ENCODE peak calls at places on chromosomes 7 and 10, in five cellular contexts. One of them, this sample, is unnamed.

GRCh38 chr10:30027057-30028005 is 32.1 kb downstream of the JCAD start:
- DNase-seq in endothelial cell of umbilical vein: peak
- DNase-seq in Peyer's patch: peak
- DNase-seq in GM12892: peak
- DNase-seq in ovary: peak
- DNase-seq in this sample: no peak

GRCh38 chr7:106346678-106347217 is 62.0 kb upstream of the NAMPT start:
- DNase-seq in GM12892: peak
- DNase-seq in ovary: no peak
- DNase-seq in Peyer's patch: no peak
- DNase-seq in endothelial cell of umbilical vein: peak
- DNase-seq in this sample: peak

GRCh38 chr10:74922921-74923320 is 96.5 kb downstream of the KAT6B start:
- DNase-seq in ovary: no peak
- DNase-seq in GM12892: no peak
- DNase-seq in Peyer's patch: no peak
- DNase-seq in endothelial cell of umbilical vein: peak
- DNase-seq in this sample: no peak

GRCh38 chr7:157657741-157658740 is 321.2 kb downstream of the DNAJB6 start:
- DNase-seq in endothelial cell of umbilical vein: no peak
- DNase-seq in ovary: no peak
- DNase-seq in Peyer's patch: peak
- DNase-seq in GM12892: no peak
- DNase-seq in this sample: no peak

GRCh38 chr7:101308245-101309085 is 13.1 kb downstream of the IFT22 start:
- DNase-seq in Peyer's patch: peak
- DNase-seq in endothelial cell of umbilical vein: peak
- DNase-seq in ovary: no peak
- DNase-seq in GM12892: no peak
- DNase-seq in this sample: no peak

GRCh38 chr10:78524941-78525340 is 491.3 kb downstream of the RPS24 start:
- DNase-seq in ovary: no peak
- DNase-seq in endothelial cell of umbilical vein: no peak
- DNase-seq in Peyer's patch: no peak
- DNase-seq in GM12892: no peak
- DNase-seq in this sample: no peak

GRCh38 chr7:31443457-31443856 is 70.4 kb upstream of the ITPRID1 start:
- DNase-seq in Peyer's patch: peak
- DNase-seq in ovary: no peak
- DNase-seq in GM12892: no peak
- DNase-seq in endothelial cell of umbilical vein: peak
- DNase-seq in this sample: peak

GRCh38 chr7:22700559-22701002 is 26.4 kb upstream of the IL6 start:
- DNase-seq in ovary: no peak
- DNase-seq in GM12892: no peak
- DNase-seq in Peyer's patch: no peak
- DNase-seq in endothelial cell of umbilical vein: peak
- DNase-seq in this sample: no peak

GRCh38 chr10:88245974-88246511 is 337.1 kb downstream of the RNLS start:
- DNase-seq in Peyer's patch: no peak
- DNase-seq in endothelial cell of umbilical vein: peak
- DNase-seq in GM12892: no peak
- DNase-seq in ovary: no peak
- DNase-seq in this sample: no peak

GRCh38 chr7:71312755-71313490 is 181.0 kb downstream of the GALNT17 start:
- DNase-seq in GM12892: no peak
- DNase-seq in ovary: no peak
- DNase-seq in Peyer's patch: no peak
- DNase-seq in endothelial cell of umbilical vein: no peak
- DNase-seq in this sample: no peak

GRCh38 chr7:34849163-34849960 is 187.9 kb downstream of the DPY19L1 start:
- DNase-seq in ovary: no peak
- DNase-seq in Peyer's patch: no peak
- DNase-seq in GM12892: no peak
- DNase-seq in endothelial cell of umbilical vein: peak
- DNase-seq in this sample: peak

GRCh38 chr7:151520419-151521229 is 929 bp upstream of the RHEB start:
- DNase-seq in Peyer's patch: peak
- DNase-seq in endothelial cell of umbilical vein: no peak
- DNase-seq in ovary: peak
- DNase-seq in GM12892: no peak
- DNase-seq in this sample: peak

GRCh38 chr10:44172883-44173557 is 211.9 kb downstream of the CXCL12 start:
- DNase-seq in Peyer's patch: no peak
- DNase-seq in ovary: no peak
- DNase-seq in GM12892: no peak
- DNase-seq in endothelial cell of umbilical vein: no peak
- DNase-seq in this sample: no peak

GRCh38 chr10:10460452-10460851 is 557.2 kb upstream of the CELF2 start:
- DNase-seq in GM12892: no peak
- DNase-seq in Peyer's patch: no peak
- DNase-seq in ovary: no peak
- DNase-seq in endothelial cell of umbilical vein: no peak
- DNase-seq in this sample: no peak

GRCh38 chr10:3923033-3923432 is 138.0 kb upstream of the KLF6 start:
- DNase-seq in ovary: no peak
- DNase-seq in Peyer's patch: no peak
- DNase-seq in endothelial cell of umbilical vein: no peak
- DNase-seq in GM12892: no peak
- DNase-seq in this sample: no peak

GRCh38 chr10:60684091-60684490 is 94.2 kb upstream of the CDK1 start:
- DNase-seq in GM12892: no peak
- DNase-seq in Peyer's patch: no peak
- DNase-seq in ovary: no peak
- DNase-seq in endothelial cell of umbilical vein: no peak
- DNase-seq in this sample: no peak

GRCh38 chr10:13644866-13645265 is 58.1 kb downstream of the PRPF18 start:
- DNase-seq in ovary: no peak
- DNase-seq in Peyer's patch: no peak
- DNase-seq in endothelial cell of umbilical vein: no peak
- DNase-seq in GM12892: no peak
- DNase-seq in this sample: no peak

GRCh38 chr10:78707745-78708144 is 361.0 kb upstream of the ZMIZ1 start:
- DNase-seq in ovary: no peak
- DNase-seq in endothelial cell of umbilical vein: no peak
- DNase-seq in Peyer's patch: no peak
- DNase-seq in GM12892: no peak
- DNase-seq in this sample: no peak

GRCh38 chr7:158957507-158957900 is 101.1 kb downstream of the DYNC2I1 start:
- DNase-seq in Peyer's patch: no peak
- DNase-seq in ovary: no peak
- DNase-seq in endothelial cell of umbilical vein: no peak
- DNase-seq in GM12892: no peak
- DNase-seq in this sample: no peak

GRCh38 chr10:3126249-3126648 is 46.3 kb downstream of the PITRM1 start:
- DNase-seq in ovary: no peak
- DNase-seq in GM12892: no peak
- DNase-seq in Peyer's patch: no peak
- DNase-seq in endothelial cell of umbilical vein: no peak
- DNase-seq in this sample: no peak

GRCh38 chr10:102422586-102423129 is 2.0 kb downstream of the FBXL15 start:
- DNase-seq in endothelial cell of umbilical vein: peak
- DNase-seq in ovary: peak
- DNase-seq in Peyer's patch: peak
- DNase-seq in GM12892: peak
- DNase-seq in this sample: no peak

GRCh38 chr7:25519962-25520562 is 291.8 kb upstream of the NPVF start:
- DNase-seq in Peyer's patch: no peak
- DNase-seq in GM12892: no peak
- DNase-seq in ovary: no peak
- DNase-seq in endothelial cell of umbilical vein: no peak
- DNase-seq in this sample: no peak

GRCh38 chr7:9921326-9921725 is 1052.3 kb upstream of the PHF14 start:
- DNase-seq in GM12892: no peak
- DNase-seq in ovary: no peak
- DNase-seq in endothelial cell of umbilical vein: no peak
- DNase-seq in Peyer's patch: no peak
- DNase-seq in this sample: no peak

GRCh38 chr10:71656220-71656619 is 63.4 kb downstream of the C10orf105 start:
- DNase-seq in GM12892: no peak
- DNase-seq in ovary: no peak
- DNase-seq in Peyer's patch: no peak
- DNase-seq in endothelial cell of umbilical vein: no peak
- DNase-seq in this sample: no peak

GRCh38 chr10:29461042-29461441 is 172.2 kb downstream of the LYZL1 start:
- DNase-seq in ovary: no peak
- DNase-seq in Peyer's patch: no peak
- DNase-seq in GM12892: no peak
- DNase-seq in endothelial cell of umbilical vein: no peak
- DNase-seq in this sample: no peak

GRCh38 chr7:39453743-39454355 is 112.4 kb upstream of the YAE1 start:
- DNase-seq in ovary: no peak
- DNase-seq in Peyer's patch: peak
- DNase-seq in GM12892: peak
- DNase-seq in endothelial cell of umbilical vein: peak
- DNase-seq in this sample: peak

GRCh38 chr7:70016044-70016770 is 417.9 kb downstream of the AUTS2 start:
- DNase-seq in ovary: no peak
- DNase-seq in endothelial cell of umbilical vein: no peak
- DNase-seq in GM12892: no peak
- DNase-seq in Peyer's patch: no peak
- DNase-seq in this sample: peak

GRCh38 chr10:117271427-117271826 is 30.5 kb downstream of the SLC18A2 start:
- DNase-seq in GM12892: no peak
- DNase-seq in Peyer's patch: no peak
- DNase-seq in ovary: no peak
- DNase-seq in endothelial cell of umbilical vein: no peak
- DNase-seq in this sample: no peak

GRCh38 chr7:83931968-83932367 is 262.6 kb downstream of the SEMA3A start:
- DNase-seq in GM12892: no peak
- DNase-seq in ovary: no peak
- DNase-seq in endothelial cell of umbilical vein: no peak
- DNase-seq in Peyer's patch: no peak
- DNase-seq in this sample: no peak

GRCh38 chr10:92855560-92855959 is 7.2 kb downstream of the EXOC6 start:
- DNase-seq in endothelial cell of umbilical vein: no peak
- DNase-seq in ovary: no peak
- DNase-seq in GM12892: no peak
- DNase-seq in Peyer's patch: no peak
- DNase-seq in this sample: no peak

GRCh38 chr10:119060107-119060506 is 20.5 kb downstream of the EIF3A start:
- DNase-seq in Peyer's patch: no peak
- DNase-seq in GM12892: no peak
- DNase-seq in endothelial cell of umbilical vein: no peak
- DNase-seq in ovary: no peak
- DNase-seq in this sample: no peak

GRCh38 chr10:49368256-49368655 is 27.6 kb downstream of the DRGX start:
- DNase-seq in Peyer's patch: no peak
- DNase-seq in GM12892: no peak
- DNase-seq in ovary: no peak
- DNase-seq in endothelial cell of umbilical vein: no peak
- DNase-seq in this sample: no peak

GRCh38 chr10:73889014-73889413 is 14.7 kb upstream of the CAMK2G start:
- DNase-seq in ovary: no peak
- DNase-seq in GM12892: no peak
- DNase-seq in endothelial cell of umbilical vein: no peak
- DNase-seq in Peyer's patch: peak
- DNase-seq in this sample: peak

GRCh38 chr7:87456247-87456646 is 19.2 kb downstream of the ABCB4 start:
- DNase-seq in GM12892: no peak
- DNase-seq in ovary: no peak
- DNase-seq in endothelial cell of umbilical vein: no peak
- DNase-seq in Peyer's patch: no peak
- DNase-seq in this sample: no peak
- TF ChIP-seq POLR2A in GM12892: no peak
- TF ChIP-seq POLR2A in ovary: no peak
- TF ChIP-seq POLR2A in endothelial cell of umbilical vein: no peak
- TF ChIP-seq POLR2A in Peyer's patch: no peak
- TF ChIP-seq POLR2A in this sample: no peak

DNA sequence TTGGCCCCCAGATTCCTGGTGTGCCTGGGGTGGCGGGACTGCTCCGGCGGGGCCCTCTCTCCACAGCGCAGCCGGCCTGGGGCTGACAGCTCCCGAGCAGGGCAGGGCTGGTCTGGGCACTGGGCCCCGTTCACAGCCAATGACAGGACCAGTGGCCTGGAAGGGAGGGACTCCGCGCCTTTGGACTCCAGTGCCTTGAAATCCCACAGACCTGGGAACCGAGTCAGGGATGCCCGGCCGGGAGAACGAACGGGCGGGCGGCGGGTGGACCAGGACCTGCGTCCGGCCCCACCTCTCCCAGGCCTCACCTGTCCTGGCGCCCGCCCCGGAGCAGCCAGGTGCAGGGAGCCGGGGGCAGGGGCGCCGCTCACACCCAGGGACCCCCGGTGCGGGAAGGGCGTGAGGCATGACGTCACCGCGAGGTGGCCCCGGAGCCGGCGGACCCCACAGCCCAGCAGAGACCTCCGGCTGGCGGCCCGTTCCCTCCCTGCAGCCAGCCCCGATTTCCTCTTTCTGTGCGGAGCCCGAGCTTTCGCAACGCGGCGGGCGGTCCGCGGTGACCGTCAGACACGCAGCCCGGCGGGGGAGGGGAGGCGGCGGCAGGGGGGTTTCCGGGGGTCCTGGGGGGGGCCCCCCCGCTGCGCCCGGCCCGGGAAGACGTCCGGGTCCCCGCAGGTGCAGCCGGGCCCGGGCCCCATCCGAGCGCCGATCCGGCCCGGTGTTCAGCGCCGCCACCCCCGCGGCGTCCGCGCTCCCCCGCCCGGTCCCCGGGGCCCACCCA is 743 bp downstream of the ADAP1 start:
- DNase-seq in Peyer's patch: peak
- DNase-seq in ovary: peak
- DNase-seq in GM12892: no peak
- DNase-seq in endothelial cell of umbilical vein: no peak
- DNase-seq in this sample: no peak
- TF ChIP-seq POLR2A in Peyer's patch: peak
- TF ChIP-seq POLR2A in ovary: no peak
- TF ChIP-seq POLR2A in GM12892: no peak
- TF ChIP-seq POLR2A in endothelial cell of umbilical vein: no peak
- TF ChIP-seq POLR2A in this sample: no peak

GRCh38 chr10:94402204-94403033 is at the start of gene TBC1D12:
- DNase-seq in Peyer's patch: peak
- DNase-seq in endothelial cell of umbilical vein: peak
- DNase-seq in GM12892: peak
- DNase-seq in ovary: peak
- DNase-seq in this sample: peak
- TF ChIP-seq POLR2A in Peyer's patch: peak
- TF ChIP-seq POLR2A in endothelial cell of umbilical vein: peak
- TF ChIP-seq POLR2A in GM12892: peak
- TF ChIP-seq POLR2A in ovary: peak
- TF ChIP-seq POLR2A in this sample: peak

GRCh38 chr10:282294-283139 is 147.3 kb downstream of the ZMYND11 start:
- DNase-seq in ovary: no peak
- DNase-seq in endothelial cell of umbilical vein: no peak
- DNase-seq in Peyer's patch: no peak
- DNase-seq in GM12892: no peak
- DNase-seq in this sample: no peak

GRCh38 chr10:283140-283479 is 147.9 kb downstream of the ZMYND11 start:
- DNase-seq in Peyer's patch: no peak
- DNase-seq in GM12892: no peak
- DNase-seq in endothelial cell of umbilical vein: no peak
- DNase-seq in ovary: no peak
- DNase-seq in this sample: no peak

GRCh38 chr10:287029-287428 is 151.8 kb downstream of the ZMYND11 start:
- DNase-seq in GM12892: no peak
- DNase-seq in Peyer's patch: no peak
- DNase-seq in endothelial cell of umbilical vein: no peak
- DNase-seq in ovary: no peak
- DNase-seq in this sample: no peak

GRCh38 chr10:285216-285967 is 150.1 kb downstream of the ZMYND11 start:
- DNase-seq in endothelial cell of umbilical vein: no peak
- DNase-seq in ovary: no peak
- DNase-seq in Peyer's patch: no peak
- DNase-seq in GM12892: no peak
- DNase-seq in this sample: no peak

GRCh38 chr10:283916-284356 is 148.7 kb downstream of the ZMYND11 start:
- DNase-seq in GM12892: peak
- DNase-seq in Peyer's patch: peak
- DNase-seq in ovary: no peak
- DNase-seq in endothelial cell of umbilical vein: no peak
- DNase-seq in this sample: no peak
- TF ChIP-seq POLR2A in GM12892: no peak
- TF ChIP-seq POLR2A in Peyer's patch: no peak
- TF ChIP-seq POLR2A in ovary: no peak
- TF ChIP-seq POLR2A in endothelial cell of umbilical vein: no peak
- TF ChIP-seq POLR2A in this sample: no peak